ENCODE peak calls at places on chromosome 11, in eight cellular contexts. H is suprapubic skin, K is thoracic aorta, Z is cardiac muscle cell, Y is heart left ventricle, G is fibroblast of lung, D is astrocyte of the cerebellum, E is dorsolateral prefrontal cortex. W is an unnamed sample.

GRCh38 chr11:18229501-18229900 is 7.1 kb downstream of the SAA4 start:
- DNase-seq in H (no peak), K (no peak), Z (no peak), Y (no peak), G (no peak), D (no peak), E (no peak), W (no peak)

GRCh38 chr11:33976351-33977199 is 75.0 kb upstream of the CAPRIN1 start:
- DNase-seq in H (no peak), K (no peak), Z (peak; percentile 88), Y (no peak), G (peak; percentile 47), D (no peak), E (no peak), W (no peak)

GRCh38 chr11:3835100-3835485 is 5.7 kb downstream of the RHOG start:
- DNase-seq in H (no peak), K (no peak), Z (no peak), Y (no peak), G (no peak), D (no peak), E (no peak), W (no peak)

GRCh38 chr11:1202154-1202775 is 20.6 kb upstream of the MUC5B start:
- DNase-seq in H (peak; percentile 71), K (no peak), Z (peak; percentile 14), Y (no peak), G (no peak), D (no peak), E (no peak), W (peak; percentile 47)

GRCh38 chr11:119157088-119157487 is 8.2 kb downstream of the ABCG4 start:
- DNase-seq in H (no peak), K (no peak), Z (no peak), Y (no peak), G (no peak), D (no peak), E (no peak), W (no peak)

GRCh38 chr11:82043316-82043715 is 690.3 kb downstream of the FAM181B start:
- DNase-seq in H (no peak), K (no peak), Z (no peak), Y (no peak), G (peak; percentile 35), D (peak; percentile 46), E (no peak), W (no peak)

GRCh38 chr11:123624974-123625373 is 29.4 kb downstream of the SCN3B start:
- DNase-seq in H (no peak), K (no peak), Z (peak; percentile 77), Y (no peak), G (peak; percentile 9), D (no peak), E (no peak), W (no peak)

GRCh38 chr11:31303644-31304043 is 65.9 kb downstream of the DCDC1 start:
- DNase-seq in H (no peak), K (no peak), Z (no peak), Y (no peak), G (no peak), D (peak; percentile 5), E (no peak), W (no peak)

GRCh38 chr11:7449841-7450214 is 35.5 kb upstream of the OLFML1 start:
- DNase-seq in H (no peak), K (no peak), Z (no peak), Y (no peak), G (peak; percentile 10), D (no peak), E (no peak), W (no peak)

GRCh38 chr11:75105462-75105925 is 8.8 kb upstream of the OR2AT4 start:
- DNase-seq in H (no peak), K (no peak), Z (no peak), Y (no peak), G (no peak), D (no peak), E (no peak), W (no peak)

GRCh38 chr11:27532652-27533325 is 26.2 kb upstream of the LIN7C start:
- DNase-seq in H (no peak), K (no peak), Z (peak; percentile 14), Y (no peak), G (peak; percentile 5), D (no peak), E (no peak), W (no peak)

GRCh38 chr11:11894486-11894885 is 52.7 kb downstream of the USP47 start:
- DNase-seq in H (no peak), K (no peak), Z (no peak), Y (no peak), G (no peak), D (peak; percentile 36), E (no peak), W (no peak)

GRCh38 chr11:127003260-127003981 is 2.9 kb upstream of the KIRREL3 start:
- DNase-seq in H (no peak), K (no peak), Z (no peak), Y (no peak), G (peak; percentile 5), D (no peak), E (peak; percentile 54), W (peak; percentile 20)

GRCh38 chr11:47408598-47409439 is 429 bp downstream of the SLC39A13 start:
- DNase-seq in H (peak; percentile 83), K (no peak), Z (peak; percentile 85), Y (peak; percentile 45), G (peak; percentile 85), D (peak; percentile 31), E (peak; percentile 52), W (no peak)

DNA sequence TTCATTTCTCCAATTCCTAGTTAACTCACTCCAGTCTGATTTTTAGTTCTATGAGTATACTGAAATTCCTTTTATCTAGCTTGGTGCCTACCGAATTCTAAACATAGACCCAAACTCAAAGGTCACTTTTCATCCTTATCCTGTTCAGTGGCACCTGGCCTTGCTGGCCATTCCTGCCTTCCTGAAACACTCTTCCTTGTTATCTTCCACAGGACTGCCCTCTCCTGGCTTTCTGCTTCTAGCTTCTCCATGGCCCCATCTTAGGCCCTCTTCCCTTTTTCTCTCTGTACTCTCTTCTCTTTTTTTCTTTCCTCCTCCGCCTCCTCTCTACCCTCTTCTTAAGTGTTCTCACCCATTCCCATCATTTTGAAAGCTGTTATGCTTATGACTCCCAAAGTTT is 87.3 kb downstream of the WNT11 start:
- DNase-seq in H (no peak), K (no peak), Z (no peak), Y (no peak), G (no peak), D (no peak), E (no peak), W (no peak)
- TF ChIP-seq CTCF in H (no peak), K (no peak), Z (no peak), Y (no peak), G (no peak), D (no peak), E (no peak), W (no peak)

GRCh38 chr11:72336163-72336562 is 92.2 kb upstream of the PHOX2A start:
- DNase-seq in H (no peak), K (no peak), Z (no peak), Y (no peak), G (no peak), D (no peak), E (no peak), W (no peak)

GRCh38 chr11:72331761-72332160 is 87.8 kb upstream of the PHOX2A start:
- DNase-seq in H (no peak), K (no peak), Z (no peak), Y (no peak), G (no peak), D (no peak), E (no peak), W (no peak)

GRCh38 chr11:72330131-72330727 is 86.3 kb upstream of the PHOX2A start:
- DNase-seq in H (no peak), K (no peak), Z (no peak), Y (no peak), G (no peak), D (no peak), E (no peak), W (no peak)

GRCh38 chr11:72334651-72335050 is 90.7 kb upstream of the PHOX2A start:
- DNase-seq in H (no peak), K (no peak), Z (no peak), Y (no peak), G (no peak), D (no peak), E (no peak), W (no peak)

DNA sequence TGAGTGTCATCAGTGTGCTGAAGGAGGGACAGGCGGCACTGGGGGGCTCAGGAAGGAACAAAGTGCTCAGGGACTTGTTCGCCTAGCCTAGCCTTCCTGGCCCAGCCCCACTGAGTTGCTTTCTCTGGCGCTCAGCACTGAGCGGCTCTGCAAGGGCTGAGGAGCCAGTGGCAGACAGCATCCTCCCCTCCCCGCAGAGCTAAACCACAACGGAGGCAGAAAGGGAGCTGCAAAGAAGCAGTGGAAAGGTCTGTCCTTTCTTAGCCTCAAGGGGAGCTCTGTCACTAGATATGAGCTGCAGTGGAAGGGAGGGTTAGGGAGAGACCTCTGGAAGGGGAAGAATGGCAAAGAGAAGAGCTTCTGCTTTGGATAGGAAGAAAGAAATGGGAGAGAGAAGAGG is 89.7 kb upstream of the PHOX2A start:
- DNase-seq in H (no peak), K (no peak), Z (peak; percentile 54), Y (no peak), G (peak; percentile 10), D (no peak), E (no peak), W (peak; percentile 68)
- TF ChIP-seq CTCF in H (no peak), K (no peak), Z (peak; percentile 24), Y (no peak), G (peak; percentile 20), D (peak; percentile 32), E (no peak), W (no peak)

DNA sequence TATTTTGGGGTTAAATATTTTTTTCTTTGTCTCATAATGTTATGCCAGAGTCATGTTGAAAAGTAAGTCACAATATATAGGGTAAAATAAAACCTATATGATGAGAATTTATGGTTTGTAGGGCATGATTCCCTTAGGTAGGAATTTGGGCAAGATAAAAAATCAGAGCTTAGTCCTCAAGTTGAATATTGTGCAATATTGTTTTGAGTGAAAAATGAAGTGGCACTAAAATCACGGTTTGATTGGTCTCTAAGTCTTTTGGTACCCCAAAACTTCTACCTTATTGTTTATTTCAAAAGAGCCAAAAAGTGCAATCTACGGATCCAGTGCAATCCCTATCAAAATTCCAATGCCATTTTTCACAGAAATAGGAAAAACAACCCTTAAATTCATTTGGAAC is 1.6 kb upstream of the MRPL16 start:
- DNase-seq in H (no peak), K (no peak), Z (no peak), Y (no peak), G (no peak), D (no peak), E (no peak), W (no peak)
- TF ChIP-seq CTCF in H (no peak), K (no peak), Z (no peak), Y (no peak), G (no peak), D (no peak), E (no peak), W (no peak)

DNA sequence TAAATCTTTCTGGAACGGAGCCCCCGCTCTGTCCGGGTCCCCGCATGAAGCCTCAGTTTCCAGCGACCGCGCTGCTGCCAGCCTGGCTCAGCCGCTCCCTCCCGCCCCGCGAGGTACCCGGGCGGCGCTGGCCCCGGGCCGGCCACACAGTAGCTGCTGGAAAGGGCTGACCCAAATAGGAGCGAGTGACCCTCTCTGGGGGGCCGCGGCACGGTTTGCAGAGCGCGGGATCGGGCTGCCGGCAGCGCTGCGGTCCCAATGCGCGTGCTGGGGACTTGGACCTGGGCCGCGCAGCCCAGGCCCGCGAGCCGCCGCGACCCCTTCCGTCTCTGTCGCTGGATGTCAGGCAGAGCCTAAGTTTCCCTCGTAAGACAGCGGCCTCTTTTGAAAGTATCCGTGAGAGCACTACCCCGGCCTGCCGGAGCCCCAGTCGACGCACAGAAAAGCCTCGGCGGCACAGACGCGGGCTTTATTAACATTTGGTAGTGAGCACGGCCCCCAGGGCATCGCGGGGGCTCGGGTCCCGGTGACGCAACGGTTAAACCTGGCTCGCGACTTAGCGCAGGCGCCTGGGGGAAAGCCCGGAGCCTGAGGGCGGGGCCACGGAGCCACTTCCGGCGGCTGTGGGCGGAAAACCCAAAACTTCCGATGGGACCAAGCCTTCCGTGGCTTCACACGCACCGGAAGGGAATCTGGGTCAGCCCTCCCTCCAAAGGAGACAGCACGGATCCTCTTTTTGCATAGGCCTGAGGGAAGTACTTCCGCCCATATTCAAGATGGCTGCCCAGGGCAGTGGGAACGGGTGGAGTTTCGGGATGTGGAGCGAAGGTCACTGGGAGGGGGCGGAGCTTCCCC is 14.9 kb downstream of the BAD start:
- DNase-seq in H (peak; percentile 99), K (peak; percentile 93), Z (peak; percentile 100), Y (peak; percentile 99), G (peak; percentile 100), D (peak; percentile 100), E (peak; percentile 99), W (peak; percentile 98)
- TF ChIP-seq CTCF in H (no peak), K (no peak), Z (peak; percentile 5), Y (peak; percentile 12), G (no peak), D (peak; percentile 25), E (no peak), W (no peak)